ENCODE peak calls at places on chromosomes 13 and 19, in seven cellular contexts. One of them, this sample, is unnamed.

GRCh38 chr13:104098421-104098820 is 1032.2 kb upstream of the SLC10A2 start:
- DNase-seq in BJ: no peak
- DNase-seq in posterior vena cava: no peak
- DNase-seq in DMS79 treated with DMSO at 0.1 percent for 48 hours: no peak
- DNase-seq in anterior cingulate cortex: no peak
- DNase-seq in activated CD4-positive, alpha-beta T cell treated with anti-CD3 and anti-CD28 coated beads, Interleukin-2, amount 50 U/mL, for 48 hours: no peak
- DNase-seq in T-helper 17 cell: no peak
- DNase-seq in this sample: no peak

GRCh38 chr13:52931913-52932312 is 83.5 kb upstream of the PCDH8 start:
- DNase-seq in T-helper 17 cell: no peak
- DNase-seq in DMS79 treated with DMSO at 0.1 percent for 48 hours: no peak
- DNase-seq in activated CD4-positive, alpha-beta T cell treated with anti-CD3 and anti-CD28 coated beads, Interleukin-2, amount 50 U/mL, for 48 hours: no peak
- DNase-seq in BJ: no peak
- DNase-seq in posterior vena cava: no peak
- DNase-seq in anterior cingulate cortex: no peak
- DNase-seq in this sample: no peak

GRCh38 chr19:6047741-6048231 is 62.5 kb downstream of the RFX2 start:
- DNase-seq in BJ: no peak
- DNase-seq in anterior cingulate cortex: no peak
- DNase-seq in posterior vena cava: peak
- DNase-seq in activated CD4-positive, alpha-beta T cell treated with anti-CD3 and anti-CD28 coated beads, Interleukin-2, amount 50 U/mL, for 48 hours: no peak
- DNase-seq in T-helper 17 cell: no peak
- DNase-seq in DMS79 treated with DMSO at 0.1 percent for 48 hours: peak
- DNase-seq in this sample: peak

GRCh38 chr19:30044273-30045259 is 102.5 kb downstream of the URI1 start:
- DNase-seq in DMS79 treated with DMSO at 0.1 percent for 48 hours: peak
- DNase-seq in posterior vena cava: no peak
- DNase-seq in BJ: no peak
- DNase-seq in activated CD4-positive, alpha-beta T cell treated with anti-CD3 and anti-CD28 coated beads, Interleukin-2, amount 50 U/mL, for 48 hours: no peak
- DNase-seq in T-helper 17 cell: no peak
- DNase-seq in anterior cingulate cortex: no peak
- DNase-seq in this sample: no peak

GRCh38 chr19:19381007-19381926 is 24.2 kb upstream of the GATAD2A start:
- DNase-seq in posterior vena cava: no peak
- DNase-seq in activated CD4-positive, alpha-beta T cell treated with anti-CD3 and anti-CD28 coated beads, Interleukin-2, amount 50 U/mL, for 48 hours: no peak
- DNase-seq in BJ: no peak
- DNase-seq in T-helper 17 cell: no peak
- DNase-seq in DMS79 treated with DMSO at 0.1 percent for 48 hours: peak
- DNase-seq in anterior cingulate cortex: no peak
- DNase-seq in this sample: no peak

GRCh38 chr19:21604351-21604926 is 99.0 kb downstream of the ZNF429 start:
- DNase-seq in activated CD4-positive, alpha-beta T cell treated with anti-CD3 and anti-CD28 coated beads, Interleukin-2, amount 50 U/mL, for 48 hours: no peak
- DNase-seq in T-helper 17 cell: no peak
- DNase-seq in anterior cingulate cortex: no peak
- DNase-seq in DMS79 treated with DMSO at 0.1 percent for 48 hours: peak
- DNase-seq in posterior vena cava: no peak
- DNase-seq in BJ: no peak
- DNase-seq in this sample: no peak

GRCh38 chr13:48532146-48532472 is 771 bp downstream of the RCBTB2 start:
- DNase-seq in anterior cingulate cortex: no peak
- DNase-seq in posterior vena cava: no peak
- DNase-seq in activated CD4-positive, alpha-beta T cell treated with anti-CD3 and anti-CD28 coated beads, Interleukin-2, amount 50 U/mL, for 48 hours: no peak
- DNase-seq in DMS79 treated with DMSO at 0.1 percent for 48 hours: no peak
- DNase-seq in BJ: peak
- DNase-seq in T-helper 17 cell: no peak
- DNase-seq in this sample: no peak

GRCh38 chr19:46958542-46958941 is 61.1 kb upstream of the NPAS1 start:
- DNase-seq in posterior vena cava: no peak
- DNase-seq in activated CD4-positive, alpha-beta T cell treated with anti-CD3 and anti-CD28 coated beads, Interleukin-2, amount 50 U/mL, for 48 hours: peak
- DNase-seq in DMS79 treated with DMSO at 0.1 percent for 48 hours: no peak
- DNase-seq in BJ: peak
- DNase-seq in anterior cingulate cortex: no peak
- DNase-seq in T-helper 17 cell: no peak
- DNase-seq in this sample: no peak

GRCh38 chr13:88103824-88104223 is 432.7 kb downstream of the SLITRK5 start:
- DNase-seq in DMS79 treated with DMSO at 0.1 percent for 48 hours: no peak
- DNase-seq in activated CD4-positive, alpha-beta T cell treated with anti-CD3 and anti-CD28 coated beads, Interleukin-2, amount 50 U/mL, for 48 hours: no peak
- DNase-seq in BJ: no peak
- DNase-seq in anterior cingulate cortex: no peak
- DNase-seq in posterior vena cava: no peak
- DNase-seq in T-helper 17 cell: no peak
- DNase-seq in this sample: no peak

GRCh38 chr13:34078334-34078999 is 260.5 kb downstream of the RFC3 start:
- DNase-seq in BJ: no peak
- DNase-seq in T-helper 17 cell: no peak
- DNase-seq in anterior cingulate cortex: no peak
- DNase-seq in DMS79 treated with DMSO at 0.1 percent for 48 hours: no peak
- DNase-seq in activated CD4-positive, alpha-beta T cell treated with anti-CD3 and anti-CD28 coated beads, Interleukin-2, amount 50 U/mL, for 48 hours: no peak
- DNase-seq in posterior vena cava: no peak
- DNase-seq in this sample: no peak

GRCh38 chr19:29120471-29120870 is 92.5 kb downstream of the UQCRFS1 start:
- DNase-seq in T-helper 17 cell: no peak
- DNase-seq in posterior vena cava: peak
- DNase-seq in anterior cingulate cortex: no peak
- DNase-seq in DMS79 treated with DMSO at 0.1 percent for 48 hours: no peak
- DNase-seq in BJ: no peak
- DNase-seq in activated CD4-positive, alpha-beta T cell treated with anti-CD3 and anti-CD28 coated beads, Interleukin-2, amount 50 U/mL, for 48 hours: no peak
- DNase-seq in this sample: no peak

GRCh38 chr13:33691980-33692379 is 126.0 kb upstream of the RFC3 start:
- DNase-seq in activated CD4-positive, alpha-beta T cell treated with anti-CD3 and anti-CD28 coated beads, Interleukin-2, amount 50 U/mL, for 48 hours: no peak
- DNase-seq in BJ: no peak
- DNase-seq in anterior cingulate cortex: no peak
- DNase-seq in posterior vena cava: no peak
- DNase-seq in DMS79 treated with DMSO at 0.1 percent for 48 hours: no peak
- DNase-seq in T-helper 17 cell: no peak
- DNase-seq in this sample: peak

GRCh38 chr19:2616741-2617392 is 85.6 kb downstream of the GNG7 start:
- DNase-seq in T-helper 17 cell: no peak
- DNase-seq in activated CD4-positive, alpha-beta T cell treated with anti-CD3 and anti-CD28 coated beads, Interleukin-2, amount 50 U/mL, for 48 hours: no peak
- DNase-seq in posterior vena cava: no peak
- DNase-seq in BJ: no peak
- DNase-seq in DMS79 treated with DMSO at 0.1 percent for 48 hours: no peak
- DNase-seq in anterior cingulate cortex: no peak
- DNase-seq in this sample: no peak

GRCh38 chr13:49421391-49421790 is 22.5 kb downstream of the CAB39L start:
- DNase-seq in anterior cingulate cortex: no peak
- DNase-seq in BJ: no peak
- DNase-seq in activated CD4-positive, alpha-beta T cell treated with anti-CD3 and anti-CD28 coated beads, Interleukin-2, amount 50 U/mL, for 48 hours: peak
- DNase-seq in DMS79 treated with DMSO at 0.1 percent for 48 hours: no peak
- DNase-seq in posterior vena cava: no peak
- DNase-seq in T-helper 17 cell: no peak
- DNase-seq in this sample: peak

GRCh38 chr13:41562083-41562482 is 104.7 kb downstream of the RGCC start:
- DNase-seq in anterior cingulate cortex: peak
- DNase-seq in DMS79 treated with DMSO at 0.1 percent for 48 hours: no peak
- DNase-seq in posterior vena cava: peak
- DNase-seq in activated CD4-positive, alpha-beta T cell treated with anti-CD3 and anti-CD28 coated beads, Interleukin-2, amount 50 U/mL, for 48 hours: no peak
- DNase-seq in T-helper 17 cell: no peak
- DNase-seq in BJ: no peak
- DNase-seq in this sample: no peak

GRCh38 chr19:12155324-12155723 is 1.2 kb downstream of the ZNF625 start:
- DNase-seq in DMS79 treated with DMSO at 0.1 percent for 48 hours: no peak
- DNase-seq in posterior vena cava: no peak
- DNase-seq in BJ: no peak
- DNase-seq in T-helper 17 cell: no peak
- DNase-seq in anterior cingulate cortex: no peak
- DNase-seq in activated CD4-positive, alpha-beta T cell treated with anti-CD3 and anti-CD28 coated beads, Interleukin-2, amount 50 U/mL, for 48 hours: no peak
- DNase-seq in this sample: no peak

GRCh38 chr13:76725211-76725610 is 161.0 kb downstream of the KCTD12 start:
- DNase-seq in activated CD4-positive, alpha-beta T cell treated with anti-CD3 and anti-CD28 coated beads, Interleukin-2, amount 50 U/mL, for 48 hours: no peak
- DNase-seq in BJ: peak
- DNase-seq in posterior vena cava: no peak
- DNase-seq in anterior cingulate cortex: no peak
- DNase-seq in T-helper 17 cell: no peak
- DNase-seq in DMS79 treated with DMSO at 0.1 percent for 48 hours: no peak
- DNase-seq in this sample: no peak

GRCh38 chr13:28220166-28220565 is 81.8 kb downstream of the PAN3 start:
- DNase-seq in T-helper 17 cell: no peak
- DNase-seq in DMS79 treated with DMSO at 0.1 percent for 48 hours: no peak
- DNase-seq in activated CD4-positive, alpha-beta T cell treated with anti-CD3 and anti-CD28 coated beads, Interleukin-2, amount 50 U/mL, for 48 hours: no peak
- DNase-seq in BJ: no peak
- DNase-seq in posterior vena cava: no peak
- DNase-seq in anterior cingulate cortex: no peak
- DNase-seq in this sample: no peak

GRCh38 chr13:45280751-45281634 is 60.0 kb downstream of the TPT1 start:
- DNase-seq in activated CD4-positive, alpha-beta T cell treated with anti-CD3 and anti-CD28 coated beads, Interleukin-2, amount 50 U/mL, for 48 hours: peak
- DNase-seq in posterior vena cava: no peak
- DNase-seq in T-helper 17 cell: no peak
- DNase-seq in BJ: no peak
- DNase-seq in anterior cingulate cortex: peak
- DNase-seq in DMS79 treated with DMSO at 0.1 percent for 48 hours: peak
- DNase-seq in this sample: no peak

GRCh38 chr13:110644892-110645521 is 29.7 kb downstream of the NAXD start:
- DNase-seq in BJ: no peak
- DNase-seq in activated CD4-positive, alpha-beta T cell treated with anti-CD3 and anti-CD28 coated beads, Interleukin-2, amount 50 U/mL, for 48 hours: peak
- DNase-seq in posterior vena cava: peak
- DNase-seq in DMS79 treated with DMSO at 0.1 percent for 48 hours: peak
- DNase-seq in T-helper 17 cell: peak
- DNase-seq in anterior cingulate cortex: peak
- DNase-seq in this sample: no peak

GRCh38 chr13:108959254-108959653 is 329.8 kb downstream of the MYO16 start:
- DNase-seq in anterior cingulate cortex: no peak
- DNase-seq in BJ: no peak
- DNase-seq in DMS79 treated with DMSO at 0.1 percent for 48 hours: no peak
- DNase-seq in activated CD4-positive, alpha-beta T cell treated with anti-CD3 and anti-CD28 coated beads, Interleukin-2, amount 50 U/mL, for 48 hours: no peak
- DNase-seq in T-helper 17 cell: no peak
- DNase-seq in posterior vena cava: no peak
- DNase-seq in this sample: no peak

GRCh38 chr19:33186835-33187540 is 7.1 kb upstream of the LRP3 start:
- DNase-seq in posterior vena cava: peak
- DNase-seq in DMS79 treated with DMSO at 0.1 percent for 48 hours: peak
- DNase-seq in BJ: no peak
- DNase-seq in anterior cingulate cortex: no peak
- DNase-seq in activated CD4-positive, alpha-beta T cell treated with anti-CD3 and anti-CD28 coated beads, Interleukin-2, amount 50 U/mL, for 48 hours: no peak
- DNase-seq in T-helper 17 cell: no peak
- DNase-seq in this sample: peak

GRCh38 chr13:35475960-35476943 is at the start of gene MAB21L1:
- DNase-seq in DMS79 treated with DMSO at 0.1 percent for 48 hours: no peak
- DNase-seq in posterior vena cava: peak
- DNase-seq in BJ: peak
- DNase-seq in activated CD4-positive, alpha-beta T cell treated with anti-CD3 and anti-CD28 coated beads, Interleukin-2, amount 50 U/mL, for 48 hours: peak
- DNase-seq in anterior cingulate cortex: no peak
- DNase-seq in T-helper 17 cell: no peak
- DNase-seq in this sample: no peak

GRCh38 chr19:18995804-18996241 is 37.5 kb downstream of the SUGP2 start:
- DNase-seq in activated CD4-positive, alpha-beta T cell treated with anti-CD3 and anti-CD28 coated beads, Interleukin-2, amount 50 U/mL, for 48 hours: peak
- DNase-seq in DMS79 treated with DMSO at 0.1 percent for 48 hours: no peak
- DNase-seq in anterior cingulate cortex: peak
- DNase-seq in BJ: peak
- DNase-seq in T-helper 17 cell: no peak
- DNase-seq in posterior vena cava: peak
- DNase-seq in this sample: peak

GRCh38 chr19:1592755-1593628 is at the start of gene MBD3:
- DNase-seq in T-helper 17 cell: peak
- DNase-seq in posterior vena cava: peak
- DNase-seq in BJ: peak
- DNase-seq in DMS79 treated with DMSO at 0.1 percent for 48 hours: peak
- DNase-seq in activated CD4-positive, alpha-beta T cell treated with anti-CD3 and anti-CD28 coated beads, Interleukin-2, amount 50 U/mL, for 48 hours: peak
- DNase-seq in anterior cingulate cortex: peak
- DNase-seq in this sample: peak

GRCh38 chr19:31717316-31717715 is 368.1 kb upstream of the TSHZ3 start:
- DNase-seq in DMS79 treated with DMSO at 0.1 percent for 48 hours: no peak
- DNase-seq in BJ: no peak
- DNase-seq in posterior vena cava: no peak
- DNase-seq in T-helper 17 cell: no peak
- DNase-seq in activated CD4-positive, alpha-beta T cell treated with anti-CD3 and anti-CD28 coated beads, Interleukin-2, amount 50 U/mL, for 48 hours: no peak
- DNase-seq in anterior cingulate cortex: no peak
- DNase-seq in this sample: no peak

This sample was measured in K562.